ENCODE peak calls at places on chromosomes 3 and 15, in four cellular contexts. B, C, U and K are unnamed samples.

GRCh38 chr3:177451940-177452484 is 254.7 kb upstream of the TBL1XR1 start:
- DNase-seq in B (no peak), C (peak), U (peak), K (peak)

GRCh38 chr15:66923438-66923881 is 141.9 kb upstream of the SMAD3 start:
- DNase-seq in C (peak), U (no peak), B (peak), K (no peak)

GRCh38 chr15:39362832-39363561 is 217.9 kb upstream of the THBS1 start:
- DNase-seq in C (peak), U (peak), B (no peak), K (peak)

GRCh38 chr3:161070252-161070930 is 34.8 kb downstream of the B3GALNT1 start:
- DNase-seq in C (peak), B (no peak), U (no peak), K (no peak)

GRCh38 chr15:75368689-75369239 is 357 bp upstream of the MAN2C1 start:
- DNase-seq in C (no peak), B (no peak), U (no peak), K (no peak)

GRCh38 chr15:69801132-69801531 is 296.6 kb downstream of the TLE3 start:
- DNase-seq in C (no peak), B (no peak), U (no peak), K (no peak)

GRCh38 chr15:62307551-62307950 is 142.5 kb upstream of the C2CD4B start:
- DNase-seq in B (no peak), C (peak), U (peak), K (peak)

GRCh38 chr15:66328721-66329220 is 27.7 kb downstream of the TIPIN start:
- DNase-seq in B (no peak), C (no peak), U (no peak), K (no peak)

GRCh38 chr15:60379466-60380274 is 18.1 kb downstream of the ANXA2 start:
- DNase-seq in C (peak), U (peak), B (peak), K (peak)

GRCh38 chr3:148203263-148204010 is 494.3 kb upstream of the AGTR1 start:
- DNase-seq in B (no peak), U (peak), C (no peak), K (no peak)

GRCh38 chr3:90055721-90056120 is 948.3 kb downstream of the EPHA3 start:
- DNase-seq in C (peak), U (peak), B (no peak), K (peak)

GRCh38 chr3:178041931-178042330 is 494.3 kb upstream of the KCNMB2 start:
- DNase-seq in B (no peak), C (no peak), U (no peak), K (no peak)

GRCh38 chr3:181622365-181622764 is 89.4 kb upstream of the SOX2 start:
- DNase-seq in C (peak), U (peak), B (no peak), K (no peak)

GRCh38 chr15:89299896-89300295 is 34.7 kb downstream of the POLG start:
- DNase-seq in U (peak), C (peak), B (peak), K (peak)

GRCh38 chr3:56976666-56977560 is 83.6 kb upstream of the SPATA12 start:
- DNase-seq in B (no peak), U (peak), C (peak), K (peak)

GRCh38 chr15:64455951-64456350 is 4.4 kb upstream of the ZNF609 start:
- DNase-seq in C (no peak), B (no peak), U (no peak), K (peak)

GRCh38 chr3:47163023-47163989 is 607 bp downstream of the SETD2 start:
- DNase-seq in C (peak), B (no peak), U (peak), K (peak)

GRCh38 chr3:126433496-126434263 is 39.0 kb downstream of the CFAP100 start:
- DNase-seq in C (no peak), U (no peak), B (no peak), K (no peak)

GRCh38 chr15:70192041-70192440 is 94.3 kb upstream of the TLE3 start:
- DNase-seq in C (no peak), B (no peak), U (no peak), K (no peak)

GRCh38 chr3:46923559-46924350 is 46.2 kb downstream of the PTH1R start:
- DNase-seq in B (no peak), U (peak), C (peak), K (peak)

GRCh38 chr15:78234515-78235040 is at the start of gene ACSBG1:
- DNase-seq in B (no peak), U (no peak), C (no peak), K (no peak)

GRCh38 chr3:129663045-129663446 is 56.6 kb upstream of the PLXND1 start:
- DNase-seq in U (peak), C (no peak), B (peak), K (no peak)

GRCh38 chr3:129662230-129662629 is 55.8 kb upstream of the PLXND1 start:
- DNase-seq in C (no peak), B (no peak), U (no peak), K (no peak)

GRCh38 chr3:129665024-129665768 is 58.7 kb upstream of the PLXND1 start:
- DNase-seq in U (peak), B (no peak), C (peak), K (no peak)

GRCh38 chr3:129661766-129662165 is 55.3 kb upstream of the PLXND1 start:
- DNase-seq in C (no peak), B (no peak), U (no peak), K (no peak)

GRCh38 chr3:129664040-129664646 is 57.7 kb upstream of the PLXND1 start:
- DNase-seq in C (no peak), B (no peak), U (no peak), K (no peak)
- H3K4me3 ChIP-seq in C (no peak), B (no peak), U (no peak), K (no peak)

DNA sequence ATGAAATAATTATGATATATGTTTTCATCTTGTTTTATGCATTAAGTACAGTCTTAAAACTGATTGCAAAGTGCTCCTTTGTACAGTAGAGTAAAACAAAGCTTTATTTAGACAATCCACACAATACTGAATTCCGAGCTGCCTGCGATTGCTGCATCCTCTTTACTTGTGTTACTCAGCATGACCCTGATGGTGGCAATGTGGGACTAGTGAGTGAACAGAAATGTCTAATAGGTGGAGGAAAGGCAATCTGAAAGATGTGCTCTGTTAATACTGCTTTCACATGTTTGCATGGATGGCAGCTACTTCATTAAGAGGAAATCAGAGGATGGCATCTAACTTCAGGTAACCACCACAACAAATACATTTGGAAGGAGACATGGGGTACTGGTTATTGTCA is 930.4 kb upstream of the SEMA6D start:
- DNase-seq in C (no peak), U (no peak), B (no peak), K (no peak)
- TF ChIP-seq CTCF in C (no peak), U (no peak), B (no peak), K (no peak)

DNA sequence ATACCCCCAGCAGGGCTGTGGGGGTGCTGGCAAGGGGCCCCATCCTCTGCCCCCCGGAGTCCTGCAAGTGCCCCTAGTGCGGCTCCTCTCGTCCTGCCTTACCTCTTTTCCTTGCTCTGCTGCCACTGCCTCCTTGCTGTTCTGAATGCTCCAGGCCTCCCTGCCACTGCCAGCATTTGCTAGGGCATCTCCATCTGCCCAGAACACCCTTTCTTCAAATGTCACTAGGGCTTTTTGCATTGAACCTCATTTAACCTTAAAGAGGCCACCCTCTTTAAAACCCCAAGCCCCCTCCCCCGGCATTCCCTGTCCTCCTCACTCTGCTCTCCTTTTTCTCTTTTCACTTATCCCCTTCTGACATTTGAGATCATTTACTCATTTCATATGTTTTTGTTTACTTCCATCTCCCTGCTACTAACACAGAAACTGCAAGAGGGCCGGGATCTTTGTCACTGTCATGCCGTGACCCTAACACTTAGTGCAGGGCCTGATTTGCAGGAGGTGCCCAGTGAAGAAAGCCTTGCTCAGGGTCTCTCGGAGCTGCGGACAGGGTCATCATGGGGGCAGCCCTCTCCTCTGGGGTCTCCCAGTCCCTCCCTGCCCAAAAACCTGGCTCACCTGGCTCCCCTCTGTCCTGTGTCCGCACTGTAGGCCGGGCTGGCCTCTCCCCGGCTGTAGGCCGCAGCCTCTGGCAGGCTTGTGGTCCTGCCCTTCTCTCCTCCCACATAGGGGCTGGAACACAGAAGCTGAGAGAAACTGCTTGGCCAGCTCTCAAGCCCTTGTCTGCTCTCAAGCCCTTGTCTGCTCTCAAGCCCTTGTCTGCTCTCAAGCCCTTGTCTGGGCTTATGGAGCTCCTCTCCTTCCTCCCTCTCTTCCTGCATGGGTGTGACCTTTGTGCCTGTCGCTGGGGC is at the start of gene ACOX2:
- DNase-seq in C (peak), B (no peak), U (peak), K (peak)
- H3K4me3 ChIP-seq in C (peak), B (no peak), U (peak), K (peak)

GRCh38 chr3:67790043-67790442 is 135.6 kb upstream of the SUCLG2 start:
- DNase-seq in C (peak), U (peak), B (peak), K (peak)

GRCh38 chr3:67788396-67788795 is 134.0 kb upstream of the SUCLG2 start:
- DNase-seq in B (no peak), U (no peak), C (no peak), K (no peak)

GRCh38 chr3:67791620-67792019 is 137.2 kb upstream of the SUCLG2 start:
- DNase-seq in U (no peak), C (no peak), B (no peak), K (no peak)
- TF ChIP-seq CTCF in U (no peak), C (no peak), B (no peak), K (no peak)

GRCh38 chr15:74208496-74208895 is 5.9 kb upstream of the STRA6 start:
- DNase-seq in U (no peak), C (no peak), B (no peak), K (no peak)
- H3K4me3 ChIP-seq in U (no peak), C (no peak), B (no peak), K (no peak)

DNA sequence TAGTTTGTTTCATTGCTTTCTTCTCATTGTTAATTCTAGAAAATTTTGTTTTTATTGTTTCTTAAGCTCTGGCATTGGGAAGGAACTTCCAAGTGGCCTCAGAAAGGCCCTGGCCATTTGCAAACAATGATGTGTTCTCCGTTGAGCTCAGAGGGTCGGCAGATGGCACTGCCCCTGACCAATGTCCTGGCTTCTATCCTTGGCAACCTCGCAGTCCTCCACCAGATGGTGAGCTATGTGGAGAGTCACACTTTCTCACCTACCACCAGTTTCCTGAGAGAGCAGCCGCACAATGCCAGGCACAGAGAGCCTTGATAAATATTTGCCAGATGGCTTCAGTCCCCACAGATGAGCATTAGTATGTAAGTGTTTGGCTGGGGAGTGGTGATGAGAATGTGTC is 343.7 kb downstream of the EPHB1 start:
- DNase-seq in B (no peak), U (no peak), C (no peak), K (no peak)
- TF ChIP-seq CTCF in B (no peak), U (no peak), C (no peak), K (no peak)

DNA sequence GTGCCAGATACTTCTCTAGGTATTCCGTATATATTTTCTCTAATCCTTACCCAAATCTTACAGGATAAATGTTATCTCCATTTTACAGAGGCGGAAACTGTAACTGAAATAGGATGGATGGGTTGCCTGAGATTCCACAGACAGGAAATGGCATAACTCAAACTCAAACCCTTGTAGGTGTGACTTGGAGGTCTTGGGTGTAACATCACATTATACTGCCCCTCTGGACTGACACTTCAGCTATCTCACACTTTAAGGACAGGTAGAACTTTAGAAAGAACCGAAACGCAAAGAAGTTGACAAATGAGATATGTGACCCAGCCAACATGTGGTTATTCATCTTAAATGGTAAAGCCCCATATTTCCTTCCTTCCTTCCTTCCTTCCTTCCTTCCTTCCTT is 122.1 kb downstream of the PDCD6IP start:
- DNase-seq in U (no peak), B (no peak), C (no peak), K (no peak)
- H3K4me3 ChIP-seq in U (no peak), B (no peak), C (no peak), K (no peak)

DNA sequence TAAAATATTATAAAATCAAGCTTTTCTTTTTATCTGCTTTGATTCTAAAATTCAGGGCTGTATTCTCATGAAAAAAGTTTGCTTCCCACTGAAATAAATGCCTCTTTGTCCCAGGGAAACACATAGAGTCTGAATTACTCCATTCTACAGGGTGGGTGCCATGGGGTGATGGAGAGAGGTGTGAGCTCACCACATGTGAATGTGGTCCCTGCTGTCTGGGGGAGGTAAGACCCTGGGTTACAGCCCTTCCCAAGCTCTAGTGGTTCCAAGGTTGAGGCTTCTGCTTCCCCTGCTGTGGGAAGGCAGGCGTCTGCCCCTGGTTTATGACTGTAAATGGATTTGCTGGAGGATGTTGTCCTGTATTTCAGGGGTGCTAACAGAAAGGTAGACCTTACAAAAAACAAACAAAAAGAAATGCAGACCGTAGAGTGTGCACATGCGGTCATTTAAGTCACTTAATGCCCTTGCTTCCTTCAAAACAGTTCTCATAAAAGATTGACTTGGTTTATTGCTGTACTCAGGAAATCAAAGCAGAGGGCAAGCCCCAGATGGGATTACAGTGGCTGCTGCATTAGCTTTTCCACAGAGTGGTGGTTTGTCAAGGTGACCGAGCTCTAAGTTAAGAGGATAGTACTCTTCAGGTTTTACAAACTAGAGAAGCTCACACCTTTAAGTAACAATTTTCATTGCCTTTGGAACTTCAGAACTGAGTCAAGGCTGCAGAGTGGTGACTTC is 49.2 kb downstream of the CTDSPL start:
- DNase-seq in C (no peak), B (no peak), U (no peak), K (no peak)
- TF ChIP-seq CTCF in C (no peak), B (no peak), U (no peak), K (no peak)